ENCODE peak calls at places on chromosomes 4 and X, in ten cellular contexts. Z is AG09319, O is uterus, R is IMR-90, T is RWPE1, H is endothelial cell, U is esophagus muscularis mucosa, A is foreskin fibroblast, M is heart right ventricle, N is left lung. Q is an unnamed sample.
A peak's percentile ranks its signal among the peaks of the same experiment; 100 is the strongest.

GRCh38 chr4:147056951-147057630 is 111.4 kb upstream of the TTC29 start:
- DNase-seq in Z (no peak), O (no peak), R (peak; percentile 14), T (no peak), H (no peak), U (no peak), A (no peak), M (no peak), N (no peak), Q (no peak)

GRCh38 chr4:186015212-186015817 is 53.6 kb upstream of the TLR3 start:
- DNase-seq in Z (no peak), O (no peak), R (no peak), T (no peak), H (no peak), U (peak; percentile 86), A (no peak), M (no peak), N (no peak), Q (no peak)

GRCh38 chr4:79241846-79242245 is 84.0 kb downstream of the NAA11 start:
- DNase-seq in Z (no peak), O (no peak), R (peak; percentile 49), T (no peak), H (no peak), U (no peak), A (no peak), M (no peak), N (no peak), Q (peak; percentile 15)

GRCh38 chr4:38663801-38664703 is at the start of gene KLF3:
- DNase-seq in Z (peak; percentile 87), O (peak; percentile 93), R (peak; percentile 82), T (peak; percentile 84), H (peak; percentile 89), U (peak; percentile 98), A (peak; percentile 89), M (peak; percentile 97), N (peak; percentile 95), Q (peak; percentile 75)

GRCh38 chrX:38817004-38817703 is 15.9 kb downstream of the MID1IP1 start:
- DNase-seq in Z (no peak), O (peak; percentile 71), R (peak; percentile 43), T (no peak), H (peak; percentile 12), U (no peak), A (no peak), M (peak; percentile 34), N (peak; percentile 41), Q (no peak)

GRCh38 chrX:68930576-68931317 is 101.9 kb downstream of the EFNB1 start:
- DNase-seq in Z (no peak), O (no peak), R (no peak), T (peak; percentile 8), H (no peak), U (no peak), A (no peak), M (no peak), N (no peak), Q (no peak)

GRCh38 chrX:55326985-55327384 is 62.3 kb upstream of the PAGE3 start:
- DNase-seq in Z (no peak), O (peak; percentile 31), R (no peak), T (no peak), H (peak; percentile 2), U (no peak), A (no peak), M (no peak), N (no peak), Q (no peak)

GRCh38 chr4:187070158-187070557 is 346.5 kb upstream of the FAT1 start:
- DNase-seq in Z (no peak), O (no peak), R (no peak), T (no peak), H (no peak), U (no peak), A (no peak), M (no peak), N (no peak), Q (no peak)

DNA sequence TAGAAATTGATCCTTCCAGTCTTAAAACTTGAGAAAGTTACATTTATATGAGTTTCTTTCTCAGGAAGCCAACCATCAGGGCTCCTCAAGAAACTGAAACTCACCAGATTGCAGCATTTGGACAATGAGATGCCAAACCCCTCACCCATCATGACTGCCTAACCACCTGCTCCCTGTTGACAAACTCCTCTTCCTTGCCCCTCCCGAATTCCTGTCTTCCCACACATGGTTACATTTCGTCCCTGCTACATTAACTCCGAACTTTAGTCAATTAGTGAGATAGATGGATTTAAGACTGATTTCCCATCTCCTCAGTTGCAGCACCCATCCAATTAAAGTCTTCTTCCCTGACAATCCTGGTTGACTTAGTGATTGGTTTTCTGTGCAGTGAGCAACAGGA is 118.7 kb downstream of the ZNF330 start:
- DNase-seq in Z (no peak), O (no peak), R (no peak), T (no peak), H (no peak), U (no peak), A (no peak), M (no peak), N (no peak), Q (no peak)
- TF ChIP-seq CTCF in Z (no peak), O (no peak), R (no peak), T (no peak), H (no peak), U (no peak), A (no peak), M (no peak), N (no peak), Q (no peak)

DNA sequence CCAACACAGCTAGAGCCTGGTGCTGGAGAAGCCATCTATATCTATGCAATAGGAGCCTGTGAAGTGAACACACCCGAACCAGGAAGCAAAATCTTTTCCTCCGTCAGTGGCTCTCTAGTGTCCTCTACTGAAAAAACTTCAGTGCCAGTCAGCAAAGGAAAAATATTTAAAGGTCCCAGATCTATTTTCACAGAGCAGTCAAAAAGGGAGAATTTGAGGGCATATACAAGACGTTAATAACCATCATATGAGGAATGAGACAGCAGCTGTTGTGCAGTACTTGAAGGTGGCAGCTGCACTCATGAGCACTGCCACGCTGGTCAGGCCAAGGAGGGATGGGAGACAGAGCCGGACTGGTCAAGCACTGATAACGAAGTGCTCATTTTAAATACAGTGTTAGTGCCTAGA is 14.4 kb downstream of the MCUB start:
- DNase-seq in Z (no peak), O (no peak), R (no peak), T (no peak), H (no peak), U (no peak), A (peak; percentile 14), M (no peak), N (no peak), Q (no peak)
- TF ChIP-seq CTCF in Z (no peak), O (no peak), R (no peak), T (no peak), H (no peak), U (no peak), A (no peak), M (peak; percentile 35), N (no peak), Q (no peak)

GRCh38 chr4:6684656-6685055 is 9.0 kb upstream of the S100P start:
- DNase-seq in Z (no peak), O (no peak), R (no peak), T (no peak), H (no peak), U (no peak), A (no peak), M (no peak), N (no peak), Q (no peak)
- TF ChIP-seq CTCF in Z (no peak), O (no peak), R (no peak), T (no peak), H (no peak), U (no peak), A (no peak), M (no peak), N (no peak), Q (no peak)

GRCh38 chr4:167290684-167291083 is 56.4 kb upstream of the SPOCK3 start:
- DNase-seq in Z (no peak), O (no peak), R (no peak), T (peak; percentile 7), H (no peak), U (no peak), A (no peak), M (no peak), N (no peak), Q (peak; percentile 13)
- TF ChIP-seq CTCF in Z (no peak), O (no peak), R (no peak), T (peak; percentile 44), H (peak; percentile 48), U (no peak), A (no peak), M (peak; percentile 41), N (no peak), Q (peak; percentile 20)

GRCh38 chr4:84672177-84672576 is 89.2 kb downstream of the CDS1 start:
- DNase-seq in Z (no peak), O (no peak), R (no peak), T (no peak), H (no peak), U (no peak), A (no peak), M (no peak), N (no peak), Q (no peak)

GRCh38 chr4:84673475-84674230 is 90.7 kb downstream of the CDS1 start:
- DNase-seq in Z (peak; percentile 39), O (no peak), R (peak; percentile 92), T (peak; percentile 76), H (no peak), U (no peak), A (peak; percentile 77), M (no peak), N (no peak), Q (peak; percentile 89)

GRCh38 chr4:84666444-84666843 is 83.5 kb downstream of the CDS1 start:
- DNase-seq in Z (no peak), O (no peak), R (no peak), T (no peak), H (no peak), U (no peak), A (no peak), M (no peak), N (no peak), Q (no peak)

GRCh38 chr4:84669201-84669600 is 86.3 kb downstream of the CDS1 start:
- DNase-seq in Z (no peak), O (no peak), R (no peak), T (no peak), H (no peak), U (no peak), A (no peak), M (no peak), N (no peak), Q (no peak)
- TF ChIP-seq CTCF in Z (no peak), O (no peak), R (no peak), T (no peak), H (no peak), U (no peak), A (no peak), M (no peak), N (no peak), Q (no peak)